ENCODE peak calls at places on chromosomes 4 and X, in seven cellular contexts. One of them, this sample, is unnamed.

GRCh38 chr4:143458966-143459365 is 54.5 kb upstream of the SMARCA5 start:
- DNase-seq in neuronal stem cell: no peak
- DNase-seq in stimulated activated CD4-positive, alpha-beta T cell treated with anti-CD3 and anti-CD28 coated beads, Interleukin-12 subunit alpha, Interleukin-12 subunit beta, amount 100 ng/mL, for 48 hours: no peak
- DNase-seq in SK-N-DZ: no peak
- DNase-seq in NCI-H1092: no peak
- DNase-seq in NCI-H2081: no peak
- DNase-seq in activated CD4-positive, alpha-beta T cell treated with anti-CD3 and anti-CD28 coated beads, Interleukin-2, amount 10 ng/mL, durations not matched to agents 7 days and 5 days: no peak
- DNase-seq in this sample: no peak

GRCh38 chr4:139654516-139654915 is 11.1 kb upstream of the MGST2 start:
- DNase-seq in NCI-H2081: no peak
- DNase-seq in activated CD4-positive, alpha-beta T cell treated with anti-CD3 and anti-CD28 coated beads, Interleukin-2, amount 10 ng/mL, durations not matched to agents 7 days and 5 days: no peak
- DNase-seq in NCI-H1092: no peak
- DNase-seq in stimulated activated CD4-positive, alpha-beta T cell treated with anti-CD3 and anti-CD28 coated beads, Interleukin-12 subunit alpha, Interleukin-12 subunit beta, amount 100 ng/mL, for 48 hours: no peak
- DNase-seq in SK-N-DZ: no peak
- DNase-seq in neuronal stem cell: no peak
- DNase-seq in this sample: no peak

GRCh38 chrX:133437771-133438170 is 22.5 kb upstream of the GPC4 start:
- DNase-seq in neuronal stem cell: no peak
- DNase-seq in stimulated activated CD4-positive, alpha-beta T cell treated with anti-CD3 and anti-CD28 coated beads, Interleukin-12 subunit alpha, Interleukin-12 subunit beta, amount 100 ng/mL, for 48 hours: no peak
- DNase-seq in NCI-H2081: no peak
- DNase-seq in activated CD4-positive, alpha-beta T cell treated with anti-CD3 and anti-CD28 coated beads, Interleukin-2, amount 10 ng/mL, durations not matched to agents 7 days and 5 days: no peak
- DNase-seq in SK-N-DZ: no peak
- DNase-seq in NCI-H1092: no peak
- DNase-seq in this sample: no peak

GRCh38 chrX:46912098-46912672 is at the start of gene JADE3:
- DNase-seq in NCI-H2081: peak
- DNase-seq in neuronal stem cell: peak
- DNase-seq in NCI-H1092: peak
- DNase-seq in SK-N-DZ: peak
- DNase-seq in stimulated activated CD4-positive, alpha-beta T cell treated with anti-CD3 and anti-CD28 coated beads, Interleukin-12 subunit alpha, Interleukin-12 subunit beta, amount 100 ng/mL, for 48 hours: no peak
- DNase-seq in activated CD4-positive, alpha-beta T cell treated with anti-CD3 and anti-CD28 coated beads, Interleukin-2, amount 10 ng/mL, durations not matched to agents 7 days and 5 days: peak
- DNase-seq in this sample: peak

GRCh38 chr4:159290321-159291030 is 187.6 kb downstream of the RAPGEF2 start:
- DNase-seq in SK-N-DZ: no peak
- DNase-seq in NCI-H2081: no peak
- DNase-seq in stimulated activated CD4-positive, alpha-beta T cell treated with anti-CD3 and anti-CD28 coated beads, Interleukin-12 subunit alpha, Interleukin-12 subunit beta, amount 100 ng/mL, for 48 hours: no peak
- DNase-seq in neuronal stem cell: no peak
- DNase-seq in activated CD4-positive, alpha-beta T cell treated with anti-CD3 and anti-CD28 coated beads, Interleukin-2, amount 10 ng/mL, durations not matched to agents 7 days and 5 days: no peak
- DNase-seq in NCI-H1092: no peak
- DNase-seq in this sample: no peak

GRCh38 chr4:48275247-48275646 is 5.6 kb upstream of the TEC start:
- DNase-seq in NCI-H1092: peak
- DNase-seq in activated CD4-positive, alpha-beta T cell treated with anti-CD3 and anti-CD28 coated beads, Interleukin-2, amount 10 ng/mL, durations not matched to agents 7 days and 5 days: no peak
- DNase-seq in SK-N-DZ: no peak
- DNase-seq in neuronal stem cell: no peak
- DNase-seq in stimulated activated CD4-positive, alpha-beta T cell treated with anti-CD3 and anti-CD28 coated beads, Interleukin-12 subunit alpha, Interleukin-12 subunit beta, amount 100 ng/mL, for 48 hours: no peak
- DNase-seq in NCI-H2081: peak
- DNase-seq in this sample: peak

GRCh38 chr4:86831262-86832090 is 17.7 kb downstream of the SLC10A6 start:
- DNase-seq in activated CD4-positive, alpha-beta T cell treated with anti-CD3 and anti-CD28 coated beads, Interleukin-2, amount 10 ng/mL, durations not matched to agents 7 days and 5 days: no peak
- DNase-seq in stimulated activated CD4-positive, alpha-beta T cell treated with anti-CD3 and anti-CD28 coated beads, Interleukin-12 subunit alpha, Interleukin-12 subunit beta, amount 100 ng/mL, for 48 hours: no peak
- DNase-seq in neuronal stem cell: no peak
- DNase-seq in SK-N-DZ: no peak
- DNase-seq in NCI-H1092: no peak
- DNase-seq in NCI-H2081: no peak
- DNase-seq in this sample: peak

GRCh38 chr4:159071969-159072765 is 30.7 kb upstream of the RAPGEF2 start:
- DNase-seq in SK-N-DZ: no peak
- DNase-seq in neuronal stem cell: no peak
- DNase-seq in NCI-H2081: no peak
- DNase-seq in activated CD4-positive, alpha-beta T cell treated with anti-CD3 and anti-CD28 coated beads, Interleukin-2, amount 10 ng/mL, durations not matched to agents 7 days and 5 days: no peak
- DNase-seq in stimulated activated CD4-positive, alpha-beta T cell treated with anti-CD3 and anti-CD28 coated beads, Interleukin-12 subunit alpha, Interleukin-12 subunit beta, amount 100 ng/mL, for 48 hours: no peak
- DNase-seq in NCI-H1092: no peak
- DNase-seq in this sample: no peak

GRCh38 chr4:38275331-38275821 is 315.2 kb downstream of the PTTG2 start:
- DNase-seq in activated CD4-positive, alpha-beta T cell treated with anti-CD3 and anti-CD28 coated beads, Interleukin-2, amount 10 ng/mL, durations not matched to agents 7 days and 5 days: no peak
- DNase-seq in stimulated activated CD4-positive, alpha-beta T cell treated with anti-CD3 and anti-CD28 coated beads, Interleukin-12 subunit alpha, Interleukin-12 subunit beta, amount 100 ng/mL, for 48 hours: no peak
- DNase-seq in NCI-H1092: no peak
- DNase-seq in NCI-H2081: no peak
- DNase-seq in SK-N-DZ: no peak
- DNase-seq in neuronal stem cell: no peak
- DNase-seq in this sample: peak